ENCODE peak calls at places on chromosomes 7 and 10, in six cellular contexts. C is NCI-H1092 treated with DMSO at 0.1 percent for 48 hours; D is stimulated activated CD4-positive, alpha-beta T cell treated with anti-CD3 and anti-CD28 coated beads, Interleukin-1b, Interleukin-23, amount 100 ng/mL, for 4 hours; T is activated T-cell treated with anti-CD3 and anti-CD28 coated beads, Interleukin-2, amount 50 U/mL, for 4 hours; R is retina; F is amygdala. B is an unnamed sample.

GRCh38 chr7:101303102-101303701 is 18.4 kb downstream of the IFT22 start:
- DNase-seq in D (no peak), T (no peak), F (no peak), R (peak), C (no peak), B (no peak)

GRCh38 chr7:138735399-138735798 is 34.2 kb upstream of the SVOPL start:
- DNase-seq in C (no peak), F (no peak), R (no peak), T (no peak), D (no peak), B (no peak)

GRCh38 chr10:114479307-114479706 is 75.0 kb upstream of the AFAP1L2 start:
- DNase-seq in F (no peak), T (no peak), D (no peak), R (no peak), C (no peak), B (no peak)

GRCh38 chr7:98640375-98640774 is 23.3 kb downstream of the NPTX2 start:
- DNase-seq in R (no peak), D (no peak), F (no peak), C (no peak), T (no peak), B (no peak)

GRCh38 chr7:25615603-25616002 is 387.3 kb upstream of the NPVF start:
- DNase-seq in F (no peak), C (no peak), T (no peak), D (no peak), R (no peak), B (no peak)

GRCh38 chr10:71221586-71222202 is 9.3 kb downstream of the UNC5B start:
- DNase-seq in F (no peak), R (no peak), T (no peak), C (no peak), D (no peak), B (no peak)

GRCh38 chr10:98848361-98848760 is 387.3 kb downstream of the HPSE2 start:
- DNase-seq in D (no peak), T (no peak), C (no peak), F (no peak), R (no peak), B (no peak)

GRCh38 chr10:11875499-11876281 is 52.5 kb downstream of the PROSER2 start:
- DNase-seq in T (no peak), D (no peak), R (peak), C (no peak), F (no peak), B (no peak)

GRCh38 chr7:64630496-64630895 is 35.4 kb upstream of the ZNF107 start:
- DNase-seq in C (peak), R (no peak), T (no peak), F (no peak), D (no peak), B (no peak)

GRCh38 chr10:29656451-29656992 is 21.8 kb upstream of the SVIL start:
- DNase-seq in T (no peak), R (no peak), C (no peak), F (no peak), D (no peak), B (no peak)

GRCh38 chr7:47180268-47180826 is 401.6 kb downstream of the TNS3 start:
- DNase-seq in T (no peak), D (no peak), R (peak), C (peak), F (peak), B (no peak)

GRCh38 chr10:104315486-104315921 is 22.8 kb downstream of the ITPRIP start:
- DNase-seq in D (no peak), T (no peak), R (no peak), F (no peak), C (no peak), B (no peak)

GRCh38 chr7:35366167-35367155 is 112.6 kb upstream of the TBX20 start:
- DNase-seq in C (no peak), T (no peak), D (no peak), F (no peak), R (peak), B (no peak)

GRCh38 chr10:94680544-94680943 is 3.0 kb upstream of the CYP2C18 start:
- DNase-seq in F (no peak), T (no peak), C (no peak), R (no peak), D (no peak), B (no peak)

B was measured in activated T-helper 9 cell treated with anti-CD3 and anti-CD28 coated beads, Interleukin-2, amount 50 U/mL, for 16 hours.